ENCODE peak calls at places on chromosomes 1 and 21, in five cellular contexts. F is K562, V is SK-N-SH, C is GM12878, U is HepG2. J is an unnamed sample.

GRCh38 chr1:24898152-24898908 is 31.7 kb downstream of the RUNX3 start:
- DNase-seq in U (no peak), C (no peak), V (peak), F (peak), J (peak)

GRCh38 chr1:234978397-234979291 is 150.0 kb downstream of the TOMM20 start:
- DNase-seq in F (peak), C (peak), V (peak), U (peak), J (peak)

GRCh38 chr1:95659166-95659565 is 425.2 kb downstream of the RWDD3 start:
- DNase-seq in U (no peak), F (no peak), C (no peak), V (no peak), J (no peak)

GRCh38 chr1:64080947-64081562 is 122.4 kb upstream of the UBE2U start:
- DNase-seq in F (no peak), C (no peak), V (no peak), U (no peak), J (no peak)

GRCh38 chr1:56417636-56418035 is 161.7 kb downstream of the PLPP3 start:
- DNase-seq in V (no peak), F (no peak), C (no peak), U (no peak), J (no peak)

GRCh38 chr1:215637041-215637573 is 70.0 kb downstream of the KCTD3 start:
- DNase-seq in F (no peak), C (no peak), U (peak), V (no peak), J (no peak)

GRCh38 chr21:22343303-22343702 is 1345.1 kb downstream of the NCAM2 start:
- DNase-seq in U (no peak), F (no peak), C (no peak), V (no peak), J (no peak)

GRCh38 chr1:239429163-239429562 is 42.8 kb downstream of the CHRM3 start:
- DNase-seq in F (no peak), V (no peak), C (no peak), U (no peak), J (no peak)

GRCh38 chr21:45444385-45444784 is 39.4 kb downstream of the COL18A1 start:
- DNase-seq in F (no peak), V (no peak), U (no peak), C (no peak), J (no peak)

GRCh38 chr1:182603646-182604127 is 502 bp downstream of the RGS16 start:
- DNase-seq in F (no peak), C (no peak), U (no peak), V (peak), J (no peak)

GRCh38 chr1:220119043-220119512 is 25.1 kb downstream of the IARS2 start:
- DNase-seq in F (peak), V (no peak), C (no peak), U (no peak), J (no peak)

GRCh38 chr1:85330206-85330605 is 53.8 kb upstream of the BCL10 start:
- DNase-seq in U (peak), V (no peak), C (no peak), F (no peak), J (no peak)

GRCh38 chr1:20188455-20188817 is 2.1 kb upstream of the PLA2G2C start:
- DNase-seq in U (no peak), F (peak), V (no peak), C (no peak), J (no peak)

GRCh38 chr1:198271467-198271866 is 114.7 kb downstream of the NEK7 start:
- DNase-seq in C (no peak), F (no peak), U (no peak), V (no peak), J (no peak)

GRCh38 chr1:172497230-172497629 is 35.7 kb upstream of the SUCO start:
- DNase-seq in V (peak), F (no peak), U (peak), C (no peak), J (peak)

GRCh38 chr1:185289880-185290279 is 27.2 kb downstream of the IVNS1ABP start:
- DNase-seq in C (no peak), V (no peak), U (no peak), F (no peak), J (no peak)

GRCh38 chr21:43209575-43210453 is 41.0 kb downstream of the CRYAA start:
- DNase-seq in U (peak), F (no peak), C (no peak), V (peak), J (no peak)

DNA sequence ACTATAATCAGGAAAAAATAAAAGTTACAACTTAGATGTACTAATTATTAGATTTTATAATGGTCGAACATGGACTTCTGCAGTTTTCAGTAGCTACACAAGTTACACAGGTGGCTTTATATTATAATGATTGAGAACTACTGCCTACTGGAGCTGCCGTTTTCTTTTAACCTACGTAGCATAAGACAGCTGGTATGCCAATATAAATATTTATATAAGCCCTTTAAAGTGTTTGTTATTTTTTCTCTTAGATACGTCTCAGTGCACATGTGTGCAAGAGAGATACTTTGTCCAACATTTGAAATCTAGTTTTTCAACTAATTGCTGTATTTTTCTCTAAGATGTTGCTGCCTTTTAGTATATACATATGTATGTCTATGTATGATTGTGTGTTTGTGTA is 42.4 kb downstream of the PDC start:
- DNase-seq in U (no peak), C (no peak), F (no peak), V (no peak), J (no peak)
- H3K4me3 ChIP-seq in U (no peak), C (no peak), F (no peak), V (no peak), J (no peak)

GRCh38 chr1:53658489-53659230 is 80.3 kb downstream of the GLIS1 start:
- DNase-seq in F (no peak), C (no peak), U (no peak), V (no peak), J (no peak)

GRCh38 chr1:53656062-53656915 is 82.7 kb downstream of the GLIS1 start:
- DNase-seq in U (no peak), C (no peak), F (no peak), V (peak), J (peak)

GRCh38 chr1:53657891-53658396 is 81.0 kb downstream of the GLIS1 start:
- DNase-seq in U (no peak), V (no peak), F (no peak), C (no peak), J (no peak)

GRCh38 chr1:53657256-53657805 is 81.6 kb downstream of the GLIS1 start:
- DNase-seq in F (no peak), V (no peak), U (no peak), C (no peak), J (no peak)

GRCh38 chr1:53656916-53657170 is 82.1 kb downstream of the GLIS1 start:
- DNase-seq in F (no peak), C (no peak), U (no peak), V (no peak), J (no peak)
- TF ChIP-seq GABPA in F (no peak), C (no peak), U (no peak), V (no peak), J (no peak)

GRCh38 chr1:4652631-4653327 is 1.6 kb upstream of the AJAP1 start:
- DNase-seq in F (peak), U (peak), C (no peak), V (peak), J (no peak)
- TF ChIP-seq REST in F (no peak), U (no peak), C (no peak), V (no peak), J (no peak)

DNA sequence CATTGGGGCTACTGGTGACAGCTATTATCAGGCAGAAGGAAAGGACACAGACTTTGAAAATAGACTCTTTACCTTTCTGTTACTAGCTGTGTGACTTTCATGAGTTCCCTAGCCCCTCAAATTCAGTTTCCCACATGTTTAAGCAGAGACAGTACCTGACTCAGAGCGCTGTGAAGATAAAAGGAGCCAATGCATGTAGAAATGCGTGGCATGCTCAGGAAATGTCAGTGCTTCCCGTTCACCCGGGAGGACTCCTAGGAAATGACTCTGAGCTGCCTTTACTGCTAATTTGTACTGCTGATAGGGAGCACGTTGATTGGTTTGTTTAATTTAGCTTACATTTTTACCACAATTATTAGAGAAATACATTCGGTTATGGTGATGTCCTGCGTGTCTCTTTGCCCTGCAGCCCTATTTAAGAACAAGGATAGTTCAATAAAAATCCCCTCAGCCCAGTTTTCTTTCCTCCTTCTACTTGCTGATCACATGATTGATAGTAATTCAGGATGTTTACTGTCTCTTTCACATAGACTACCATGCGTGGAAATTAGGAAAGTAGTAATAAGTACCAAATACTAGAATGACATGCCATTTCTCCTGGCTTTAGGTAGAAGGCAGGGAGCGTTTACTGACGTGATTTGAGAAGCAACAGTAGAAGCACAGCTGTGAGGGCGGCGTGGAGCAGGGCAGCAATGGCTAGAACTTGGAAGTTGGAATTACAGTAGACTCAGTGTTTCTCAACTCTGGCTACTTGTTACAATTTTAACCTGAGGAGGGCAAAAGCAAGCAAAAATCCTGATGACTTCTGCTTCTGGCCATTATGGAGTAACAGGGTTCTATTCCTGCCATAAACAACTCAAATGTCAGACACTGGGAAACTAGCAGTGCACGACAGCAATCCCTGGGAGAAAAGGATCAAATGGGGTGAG is 15.9 kb downstream of the PDIK1L start:
- DNase-seq in F (no peak), C (no peak), U (no peak), V (no peak), J (no peak)
- H3K4me3 ChIP-seq in F (peak), C (no peak), U (no peak), V (no peak), J (peak)

GRCh38 chr1:214135886-214136285 is 145.1 kb upstream of the SMYD2 start:
- DNase-seq in U (no peak), F (no peak), C (no peak), V (no peak), J (no peak)
- TF ChIP-seq GABPA in U (no peak), F (no peak), C (no peak), V (no peak), J (no peak)

GRCh38 chr21:23743821-23744220 is 1863.5 kb downstream of the MRPL39 start:
- DNase-seq in C (no peak), F (no peak), U (no peak), V (no peak), J (peak)

GRCh38 chr21:23740463-23740862 is 1866.8 kb downstream of the MRPL39 start:
- DNase-seq in V (peak), U (no peak), F (no peak), C (no peak), J (no peak)
- TF ChIP-seq REST in V (no peak), U (no peak), F (no peak), C (no peak), J (no peak)

DNA sequence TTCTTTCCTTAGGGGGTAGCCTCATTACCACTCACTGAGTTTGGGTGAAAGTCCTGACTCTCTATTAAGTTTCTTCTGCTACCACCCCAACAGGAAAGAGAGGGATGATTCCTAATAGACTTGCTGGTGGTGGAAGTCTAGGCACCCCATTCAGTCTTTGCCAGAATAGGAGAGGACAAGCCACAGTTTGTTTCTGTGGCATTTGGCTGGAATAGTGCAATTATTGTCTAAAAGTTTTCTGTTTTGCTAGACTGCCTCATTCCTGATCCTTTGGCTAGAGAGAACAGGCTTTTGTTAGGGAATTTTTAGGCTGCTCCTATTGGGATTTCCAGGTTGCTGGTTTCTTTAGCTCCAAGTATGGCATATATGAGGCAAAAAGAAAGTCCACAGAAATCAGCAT is 9.9 kb upstream of the HJV start:
- DNase-seq in V (no peak), U (no peak), F (no peak), C (no peak), J (no peak)
- H3K4me3 ChIP-seq in V (no peak), U (no peak), F (no peak), C (no peak), J (no peak)

DNA sequence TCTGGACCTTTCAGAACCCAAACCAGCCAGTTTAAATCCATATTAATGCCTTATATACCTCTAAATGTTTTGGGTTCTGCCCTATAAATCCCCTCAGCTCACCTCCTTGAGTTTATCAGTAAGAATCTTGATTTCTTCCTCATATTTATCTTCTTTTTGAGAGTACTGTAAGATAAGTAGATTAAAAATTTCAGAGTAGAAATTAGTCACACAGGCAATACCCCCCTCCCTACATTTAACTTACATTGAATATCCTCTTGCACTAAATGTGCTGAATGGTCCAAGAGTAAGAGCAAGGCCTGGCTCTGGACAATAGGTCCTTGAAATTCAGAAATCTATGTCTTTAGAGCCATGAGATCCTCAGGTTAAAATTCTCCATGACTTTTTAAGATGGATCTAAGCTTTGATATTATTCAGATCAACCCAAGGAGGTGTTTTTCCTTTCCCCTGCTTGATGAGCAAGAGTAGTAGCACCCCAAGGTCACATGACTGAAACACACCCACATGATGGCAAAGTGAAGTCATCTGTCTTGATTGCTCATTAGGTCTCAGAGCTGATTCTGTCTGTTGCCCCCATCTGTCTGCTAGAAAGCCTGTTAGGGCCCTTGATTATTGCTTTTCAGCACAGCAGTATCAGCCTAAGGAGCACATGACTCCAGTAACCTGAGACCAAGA is 15.8 kb upstream of the NUP210L start:
- DNase-seq in V (no peak), C (no peak), U (no peak), F (no peak), J (no peak)
- TF ChIP-seq GABPA in V (no peak), C (no peak), U (no peak), F (no peak), J (no peak)

DNA sequence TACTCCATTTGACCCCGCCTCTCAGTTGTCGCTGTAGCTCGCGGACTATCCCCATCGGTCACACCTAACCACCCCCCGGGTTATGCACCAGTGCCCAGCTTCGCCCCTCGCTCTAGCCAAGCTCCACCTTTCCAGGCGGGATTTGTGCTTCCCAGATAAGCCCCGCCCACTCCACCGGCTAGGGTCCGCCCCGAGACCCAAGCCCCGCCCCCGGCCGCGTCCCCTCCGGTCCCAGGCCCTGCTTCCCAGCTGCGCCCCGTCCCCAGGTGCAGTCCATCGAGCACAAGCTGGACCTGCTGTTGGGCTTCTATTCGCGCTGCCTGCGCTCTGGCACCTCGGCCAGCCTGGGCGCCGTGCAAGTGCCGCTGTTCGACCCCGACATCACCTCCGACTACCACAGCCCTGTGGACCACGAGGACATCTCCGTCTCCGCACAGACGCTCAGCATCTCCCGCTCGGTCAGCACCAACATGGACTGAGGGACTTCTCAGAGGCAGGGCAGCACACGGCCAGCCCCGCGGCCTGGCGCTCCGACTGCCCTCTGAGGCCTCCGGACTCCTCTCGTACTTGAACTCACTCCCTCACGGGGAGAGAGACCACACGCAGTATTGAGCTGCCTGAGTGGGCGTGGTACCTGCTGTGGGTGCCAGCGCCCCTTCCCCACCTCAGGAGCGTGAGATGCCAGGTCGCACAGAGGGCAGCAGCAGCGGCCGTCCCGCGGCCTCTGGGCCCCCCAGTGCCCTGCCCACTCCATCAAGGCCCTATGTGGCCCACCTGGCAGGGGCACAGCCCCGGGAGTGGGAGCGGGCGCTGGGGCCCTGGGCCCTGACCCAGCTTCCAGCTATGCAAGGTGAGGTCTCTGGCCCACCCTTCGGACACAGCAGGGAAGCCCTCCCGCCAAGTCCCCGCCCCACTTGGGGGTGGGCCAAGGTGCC is 23.9 kb downstream of the CITED4 start:
- DNase-seq in F (no peak), U (no peak), V (no peak), C (no peak), J (no peak)
- TF ChIP-seq REST in F (no peak), U (no peak), V (no peak), C (no peak), J (no peak)